ENCODE peak calls at places on chromosomes 1 and 21, in nine cellular contexts. One of them, this sample, is unnamed.

GRCh38 chr1:170483041-170483440 is 48.9 kb upstream of the GORAB start:
- DNase-seq in substantia nigra: no peak
- DNase-seq in HEK293T: no peak
- DNase-seq in NCI-H510A: no peak
- DNase-seq in endothelial cell: no peak
- DNase-seq in upper lobe of left lung: no peak
- DNase-seq in heart right ventricle: no peak
- DNase-seq in fibroblast of gingiva: peak
- DNase-seq in NCI-H1930: no peak
- DNase-seq in this sample: no peak

GRCh38 chr1:107228704-107229103 is 87.9 kb downstream of the NTNG1 start:
- DNase-seq in NCI-H1930: no peak
- DNase-seq in NCI-H510A: no peak
- DNase-seq in fibroblast of gingiva: no peak
- DNase-seq in upper lobe of left lung: no peak
- DNase-seq in substantia nigra: no peak
- DNase-seq in heart right ventricle: no peak
- DNase-seq in HEK293T: no peak
- DNase-seq in endothelial cell: no peak
- DNase-seq in this sample: no peak

GRCh38 chr1:101108123-101108522 is 82.5 kb upstream of the DPH5 start:
- DNase-seq in upper lobe of left lung: no peak
- DNase-seq in NCI-H1930: no peak
- DNase-seq in heart right ventricle: no peak
- DNase-seq in HEK293T: no peak
- DNase-seq in substantia nigra: no peak
- DNase-seq in NCI-H510A: no peak
- DNase-seq in endothelial cell: no peak
- DNase-seq in fibroblast of gingiva: no peak
- DNase-seq in this sample: no peak

GRCh38 chr1:242129103-242129502 is 130.2 kb upstream of the MAP1LC3C start:
- DNase-seq in endothelial cell: no peak
- DNase-seq in HEK293T: peak
- DNase-seq in heart right ventricle: no peak
- DNase-seq in fibroblast of gingiva: no peak
- DNase-seq in NCI-H510A: no peak
- DNase-seq in NCI-H1930: no peak
- DNase-seq in substantia nigra: no peak
- DNase-seq in upper lobe of left lung: no peak
- DNase-seq in this sample: peak

GRCh38 chr1:166133276-166133841 is 33.4 kb downstream of the FAM78B start:
- DNase-seq in endothelial cell: no peak
- DNase-seq in NCI-H510A: no peak
- DNase-seq in substantia nigra: no peak
- DNase-seq in upper lobe of left lung: no peak
- DNase-seq in HEK293T: no peak
- DNase-seq in NCI-H1930: no peak
- DNase-seq in fibroblast of gingiva: no peak
- DNase-seq in heart right ventricle: no peak
- DNase-seq in this sample: no peak

GRCh38 chr1:75472971-75473603 is 137.8 kb downstream of the SLC44A5 start:
- DNase-seq in NCI-H510A: no peak
- DNase-seq in fibroblast of gingiva: peak
- DNase-seq in HEK293T: no peak
- DNase-seq in upper lobe of left lung: no peak
- DNase-seq in NCI-H1930: no peak
- DNase-seq in heart right ventricle: no peak
- DNase-seq in substantia nigra: no peak
- DNase-seq in endothelial cell: no peak
- DNase-seq in this sample: no peak

GRCh38 chr21:36946949-36947371 is 19.5 kb downstream of the HLCS start:
- DNase-seq in upper lobe of left lung: no peak
- DNase-seq in substantia nigra: no peak
- DNase-seq in fibroblast of gingiva: no peak
- DNase-seq in NCI-H1930: no peak
- DNase-seq in HEK293T: no peak
- DNase-seq in heart right ventricle: no peak
- DNase-seq in NCI-H510A: no peak
- DNase-seq in endothelial cell: peak
- DNase-seq in this sample: no peak

GRCh38 chr1:96472471-96472870 is 249.1 kb upstream of the PTBP2 start:
- DNase-seq in substantia nigra: no peak
- DNase-seq in fibroblast of gingiva: no peak
- DNase-seq in endothelial cell: no peak
- DNase-seq in heart right ventricle: no peak
- DNase-seq in HEK293T: no peak
- DNase-seq in NCI-H510A: no peak
- DNase-seq in NCI-H1930: no peak
- DNase-seq in upper lobe of left lung: no peak
- DNase-seq in this sample: no peak

GRCh38 chr21:45809421-45809820 is 165.9 kb downstream of the PCBP3 start:
- DNase-seq in substantia nigra: no peak
- DNase-seq in NCI-H1930: no peak
- DNase-seq in endothelial cell: no peak
- DNase-seq in upper lobe of left lung: no peak
- DNase-seq in NCI-H510A: no peak
- DNase-seq in heart right ventricle: no peak
- DNase-seq in fibroblast of gingiva: no peak
- DNase-seq in HEK293T: no peak
- DNase-seq in this sample: no peak

GRCh38 chr1:38858833-38859560 is 575 bp downstream of the RRAGC start:
- DNase-seq in substantia nigra: peak
- DNase-seq in heart right ventricle: peak
- DNase-seq in HEK293T: peak
- DNase-seq in NCI-H510A: peak
- DNase-seq in endothelial cell: peak
- DNase-seq in NCI-H1930: no peak
- DNase-seq in upper lobe of left lung: peak
- DNase-seq in fibroblast of gingiva: peak
- DNase-seq in this sample: peak

GRCh38 chr21:44569861-44570517 is 3.5 kb upstream of the KRTAP10-4 start:
- DNase-seq in NCI-H1930: no peak
- DNase-seq in upper lobe of left lung: no peak
- DNase-seq in fibroblast of gingiva: no peak
- DNase-seq in HEK293T: no peak
- DNase-seq in heart right ventricle: no peak
- DNase-seq in substantia nigra: no peak
- DNase-seq in NCI-H510A: no peak
- DNase-seq in endothelial cell: no peak
- DNase-seq in this sample: no peak